ENCODE peak calls at places on chromosome 21, in eight cellular contexts. V, H, U, Q, K, O, F and C are unnamed samples.

GRCh38 chr21:29777155-29777554 is 162.6 kb downstream of the GRIK1 start:
- DNase-seq in V (no peak), H (no peak), U (no peak), Q (no peak), K (no peak), O (no peak), F (no peak), C (no peak)

GRCh38 chr21:31136891-31137290 is 98.6 kb upstream of the KRTAP19-8 start:
- DNase-seq in V (no peak), H (no peak), U (no peak), Q (peak; percentile 74), K (peak; percentile 67), O (no peak), F (no peak), C (no peak)

GRCh38 chr21:39611547-39612190 is 1.1 kb upstream of the B3GALT5 start:
- DNase-seq in V (no peak), H (no peak), U (no peak), Q (no peak), K (peak; percentile 29), O (peak; percentile 61), F (peak; percentile 27), C (no peak)

GRCh38 chr21:30194701-30195299 is 21.1 kb downstream of the CLDN8 start:
- DNase-seq in V (no peak), H (no peak), U (peak; percentile 76), Q (no peak), K (no peak), O (no peak), F (peak; percentile 81), C (no peak)

GRCh38 chr21:43832158-43832550 is 32.9 kb upstream of the AGPAT3 start:
- DNase-seq in V (no peak), H (no peak), U (no peak), Q (no peak), K (no peak), O (peak; percentile 41), F (no peak), C (no peak)

GRCh38 chr21:46431884-46432488 is 26.7 kb upstream of the DIP2A start:
- DNase-seq in V (no peak), H (no peak), U (no peak), Q (no peak), K (no peak), O (peak; percentile 59), F (no peak), C (no peak)

GRCh38 chr21:38847556-38847955 is 41.8 kb downstream of the ETS2 start:
- DNase-seq in V (no peak), H (no peak), U (peak; percentile 49), Q (no peak), K (peak; percentile 69), O (no peak), F (no peak), C (no peak)

GRCh38 chr21:29181799-29182470 is 51.5 kb downstream of the MAP3K7CL start:
- DNase-seq in V (no peak), H (no peak), U (peak; percentile 75), Q (peak; percentile 95), K (peak; percentile 95), O (no peak), F (no peak), C (no peak)

GRCh38 chr21:46402421-46402820 is 56.3 kb upstream of the DIP2A start:
- DNase-seq in V (no peak), H (no peak), U (no peak), Q (no peak), K (no peak), O (peak; percentile 62), F (peak; percentile 32), C (no peak)

GRCh38 chr21:27590271-27590670 is 623.4 kb upstream of the ADAMTS5 start:
- DNase-seq in V (no peak), H (no peak), U (peak; percentile 20), Q (no peak), K (peak; percentile 20), O (peak; percentile 82), F (peak; percentile 21), C (no peak)

GRCh38 chr21:28136687-28137086 is 856.0 kb downstream of the LTN1 start:
- DNase-seq in V (no peak), H (no peak), U (peak; percentile 29), Q (no peak), K (no peak), O (no peak), F (no peak), C (no peak)

GRCh38 chr21:43702785-43703067 is 16.2 kb upstream of the PDXK start:
- DNase-seq in V (no peak), H (no peak), U (no peak), Q (no peak), K (peak; percentile 62), O (no peak), F (peak; percentile 31), C (no peak)

GRCh38 chr21:40835179-40835694 is 11.7 kb downstream of the DSCAM start:
- DNase-seq in V (no peak), H (no peak), U (no peak), Q (no peak), K (no peak), O (no peak), F (no peak), C (no peak)

GRCh38 chr21:25925064-25925463 is 190.3 kb downstream of the GABPA start:
- DNase-seq in V (no peak), H (no peak), U (no peak), Q (no peak), K (peak; percentile 43), O (no peak), F (no peak), C (no peak)

GRCh38 chr21:25929859-25930520 is 195.2 kb downstream of the GABPA start:
- DNase-seq in V (no peak), H (no peak), U (no peak), Q (peak; percentile 76), K (peak; percentile 80), O (no peak), F (peak; percentile 38), C (no peak)

GRCh38 chr21:25927195-25927880 is 192.6 kb downstream of the GABPA start:
- DNase-seq in V (no peak), H (no peak), U (no peak), Q (no peak), K (no peak), O (no peak), F (no peak), C (no peak)

GRCh38 chr21:25931791-25932190 is 197.0 kb downstream of the GABPA start:
- DNase-seq in V (no peak), H (no peak), U (no peak), Q (no peak), K (no peak), O (no peak), F (no peak), C (no peak)

GRCh38 chr21:25925936-25926335 is 191.2 kb downstream of the GABPA start:
- DNase-seq in V (no peak), H (no peak), U (peak; percentile 25), Q (peak; percentile 23), K (peak; percentile 61), O (no peak), F (no peak), C (no peak)
- H3K27ac ChIP-seq in V (no peak overlapping the region), H (peak overlapping the region; percentile 48), U (no peak overlapping the region), Q (no peak overlapping the region), K (no peak overlapping the region), O (peak overlapping the region; percentile 86), F (no peak overlapping the region), C (no peak overlapping the region)

GRCh38 chr21:42656872-42657271 is 3.5 kb downstream of the PDE9A start:
- DNase-seq in V (no peak), H (no peak), U (no peak), Q (no peak), K (no peak), O (peak; percentile 30), F (no peak), C (no peak)
- H3K27ac ChIP-seq in V (no peak overlapping the region), H (no peak overlapping the region), U (no peak overlapping the region), Q (no peak overlapping the region), K (no peak overlapping the region), O (no peak overlapping the region), F (no peak overlapping the region), C (no peak overlapping the region)

DNA sequence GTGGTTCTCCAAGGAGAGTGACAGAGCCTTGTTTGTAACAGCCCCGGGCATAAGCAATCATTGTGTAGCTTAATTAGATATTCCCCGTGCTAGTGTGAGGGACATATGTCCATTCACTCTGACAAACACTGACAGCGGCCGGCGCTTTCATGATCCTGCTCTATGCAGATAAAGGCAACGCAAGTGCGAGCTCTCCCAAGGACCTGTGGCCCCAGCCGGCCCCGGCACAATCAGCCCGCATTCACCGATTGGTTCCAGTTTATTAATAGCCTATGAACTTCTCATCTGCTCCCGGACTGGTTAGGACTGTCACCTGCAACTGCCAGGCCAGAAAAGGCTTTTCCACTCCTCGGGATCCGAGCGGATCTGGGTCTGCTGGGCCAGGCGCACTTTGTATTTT is 18.0 kb upstream of the OLIG1 start:
- DNase-seq in V (no peak), H (no peak), U (no peak), Q (no peak), K (no peak), O (no peak), F (no peak), C (no peak)
- H3K27ac ChIP-seq in V (no peak overlapping the region), H (no peak overlapping the region), U (no peak overlapping the region), Q (no peak overlapping the region), K (no peak overlapping the region), O (no peak overlapping the region), F (no peak overlapping the region), C (no peak overlapping the region)

GRCh38 chr21:42030311-42030710 is 20.2 kb upstream of the ZBTB21 start:
- DNase-seq in V (no peak), H (no peak), U (no peak), Q (no peak), K (no peak), O (no peak), F (no peak), C (no peak)

GRCh38 chr21:42032266-42032665 is 22.1 kb upstream of the ZBTB21 start:
- DNase-seq in V (no peak), H (no peak), U (no peak), Q (no peak), K (no peak), O (no peak), F (no peak), C (no peak)

GRCh38 chr21:42031241-42031640 is 21.1 kb upstream of the ZBTB21 start:
- DNase-seq in V (no peak), H (no peak), U (no peak), Q (no peak), K (no peak), O (no peak), F (no peak), C (no peak)

GRCh38 chr21:42032968-42033367 is 22.8 kb upstream of the ZBTB21 start:
- DNase-seq in V (no peak), H (peak; percentile 27), U (no peak), Q (no peak), K (no peak), O (peak; percentile 37), F (no peak), C (no peak)

DNA sequence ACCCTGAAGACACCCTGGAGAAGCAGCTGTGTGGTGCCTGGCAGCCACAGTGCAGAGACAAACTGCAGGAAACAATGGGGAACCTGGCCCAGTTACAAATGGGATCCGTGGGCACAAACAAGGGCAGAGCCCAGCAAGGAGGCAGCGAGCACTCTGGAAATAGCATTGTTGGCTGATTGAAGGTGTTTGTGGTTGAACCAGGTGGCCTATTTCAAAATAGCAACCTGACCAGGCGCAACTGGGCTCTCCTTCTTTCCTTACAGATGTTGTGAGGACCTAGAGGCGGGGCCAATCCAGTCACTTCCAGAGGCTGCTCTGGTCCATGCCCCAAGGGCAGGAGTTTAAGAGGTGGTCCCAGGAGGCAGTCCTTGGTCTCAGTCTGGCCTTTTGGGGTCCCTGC is 21.7 kb upstream of the ZBTB21 start:
- DNase-seq in V (no peak), H (peak; percentile 11), U (no peak), Q (no peak), K (no peak), O (no peak), F (no peak), C (no peak)
- H3K27ac ChIP-seq in V (no peak overlapping the region), H (no peak overlapping the region), U (no peak overlapping the region), Q (no peak overlapping the region), K (no peak overlapping the region), O (no peak overlapping the region), F (no peak overlapping the region), C (no peak overlapping the region)